ENCODE peak calls at places on chromosomes 12 and 14, in seven cellular contexts. V, G, C, Z, I, Q and P are unnamed samples.
A peak's percentile ranks its signal among the peaks of the same experiment; 100 is the strongest.

GRCh38 chr12:45407188-45407850 is 191.4 kb downstream of the ANO6 start:
- DNase-seq in V (no peak), G (no peak), C (peak; percentile 2), Z (peak; percentile 81), I (no peak), Q (no peak), P (no peak)

GRCh38 chr14:103188691-103189480 is 65.6 kb downstream of the TNFAIP2 start:
- DNase-seq in V (peak; percentile 9), G (peak; percentile 67), C (peak; percentile 37), Z (no peak), I (no peak), Q (no peak), P (no peak)

GRCh38 chr12:2054091-2055018 is 1.6 kb downstream of the CACNA1C start:
- DNase-seq in V (no peak), G (no peak), C (no peak), Z (no peak), I (no peak), Q (no peak), P (peak; percentile 18)

GRCh38 chr12:77108707-77109106 is 43.3 kb upstream of the E2F7 start:
- DNase-seq in V (no peak), G (no peak), C (no peak), Z (no peak), I (no peak), Q (no peak), P (no peak)

GRCh38 chr14:91388551-91388975 is 29.1 kb downstream of the CCDC88C start:
- DNase-seq in V (peak; percentile 67), G (no peak), C (no peak), Z (no peak), I (no peak), Q (no peak), P (no peak)

GRCh38 chr14:28754209-28754985 is 12.2 kb upstream of the FOXG1 start:
- DNase-seq in V (no peak), G (no peak), C (peak; percentile 42), Z (peak; percentile 26), I (peak; percentile 50), Q (no peak), P (no peak)

GRCh38 chr12:19841451-19841850 is 402.2 kb downstream of the AEBP2 start:
- DNase-seq in V (no peak), G (no peak), C (no peak), Z (no peak), I (no peak), Q (no peak), P (no peak)

GRCh38 chr14:60250318-60251035 is 1.5 kb downstream of the PPM1A start:
- DNase-seq in V (no peak), G (no peak), C (peak; percentile 49), Z (no peak), I (peak; percentile 30), Q (no peak), P (no peak)

GRCh38 chr12:58316926-58317325 is 375.6 kb downstream of the ATP23 start:
- DNase-seq in V (no peak), G (no peak), C (no peak), Z (no peak), I (no peak), Q (no peak), P (no peak)

GRCh38 chr12:9041321-9041720 is 52.0 kb downstream of the KLRG1 start:
- DNase-seq in V (no peak), G (no peak), C (no peak), Z (no peak), I (no peak), Q (no peak), P (no peak)

GRCh38 chr12:51896236-51896635 is 8.3 kb downstream of the ANKRD33 start:
- DNase-seq in V (no peak), G (peak; percentile 28), C (no peak), Z (no peak), I (peak; percentile 12), Q (no peak), P (no peak)

GRCh38 chr14:84857571-84857970 is 672.4 kb upstream of the FLRT2 start:
- DNase-seq in V (no peak), G (no peak), C (no peak), Z (no peak), I (no peak), Q (no peak), P (no peak)

GRCh38 chr12:115323223-115323905 is 639.4 kb upstream of the TBX3 start:
- DNase-seq in V (no peak), G (no peak), C (no peak), Z (no peak), I (no peak), Q (no peak), P (no peak)

GRCh38 chr12:48940181-48940580 is 14.9 kb upstream of the FKBP11 start:
- DNase-seq in V (no peak), G (no peak), C (no peak), Z (no peak), I (no peak), Q (no peak), P (no peak)

GRCh38 chr12:124428136-124428791 is 133.4 kb downstream of the RFLNA start:
- DNase-seq in V (no peak), G (no peak), C (no peak), Z (no peak), I (peak; percentile 87), Q (no peak), P (no peak)

GRCh38 chr12:10207136-10207535 is 5.5 kb upstream of the GABARAPL1 start:
- DNase-seq in V (no peak), G (no peak), C (no peak), Z (no peak), I (no peak), Q (no peak), P (no peak)

GRCh38 chr12:56948881-56949280 is 8.5 kb downstream of the RDH16 start:
- DNase-seq in V (no peak), G (no peak), C (no peak), Z (no peak), I (peak; percentile 4), Q (no peak), P (no peak)

GRCh38 chr14:101365329-101366158 is 195.8 kb upstream of the DIO3 start:
- DNase-seq in V (no peak), G (no peak), C (peak; percentile 18), Z (no peak), I (peak; percentile 83), Q (no peak), P (no peak)

GRCh38 chr12:121279507-121279915 is 17.0 kb downstream of the CAMKK2 start:
- DNase-seq in V (no peak), G (no peak), C (peak; percentile 73), Z (no peak), I (no peak), Q (no peak), P (no peak)

GRCh38 chr14:89540830-89541470 is 123.9 kb upstream of the FOXN3 start:
- DNase-seq in V (no peak), G (no peak), C (no peak), Z (no peak), I (no peak), Q (no peak), P (no peak)

GRCh38 chr12:66188584-66189475 is at the start of gene IRAK3:
- DNase-seq in V (peak; percentile 36), G (peak; percentile 96), C (peak; percentile 66), Z (no peak), I (peak; percentile 61), Q (peak; percentile 92), P (peak; percentile 29)

GRCh38 chr12:25018146-25018545 is 69.2 kb upstream of the BCAT1 start:
- DNase-seq in V (no peak), G (no peak), C (peak; percentile 66), Z (no peak), I (no peak), Q (no peak), P (no peak)

GRCh38 chr12:28539691-28540323 is 349.6 kb downstream of the CCDC91 start:
- DNase-seq in V (no peak), G (no peak), C (no peak), Z (no peak), I (no peak), Q (no peak), P (no peak)

GRCh38 chr12:47870175-47870781 is 34.5 kb downstream of the VDR start:
- DNase-seq in V (no peak), G (no peak), C (peak; percentile 61), Z (no peak), I (no peak), Q (no peak), P (no peak)

GRCh38 chr12:109523504-109523903 is 46.1 kb downstream of the UBE3B start:
- DNase-seq in V (no peak), G (no peak), C (no peak), Z (no peak), I (no peak), Q (no peak), P (no peak)

GRCh38 chr14:85482549-85482948 is 47.4 kb upstream of the FLRT2 start:
- DNase-seq in V (no peak), G (no peak), C (no peak), Z (no peak), I (no peak), Q (no peak), P (no peak)

GRCh38 chr12:2384533-2385328 is 331.9 kb downstream of the CACNA1C start:
- DNase-seq in V (no peak), G (no peak), C (no peak), Z (no peak), I (no peak), Q (no peak), P (no peak)

GRCh38 chr14:51395361-51395849 is 155.4 kb downstream of the TMX1 start:
- DNase-seq in V (no peak), G (no peak), C (peak; percentile 31), Z (no peak), I (peak; percentile 82), Q (no peak), P (no peak)

GRCh38 chr12:71710276-71711125 is 24.6 kb downstream of the TMEM19 start:
- DNase-seq in V (no peak), G (no peak), C (no peak), Z (no peak), I (no peak), Q (no peak), P (no peak)

GRCh38 chr12:9039397-9039977 is 50.1 kb downstream of the KLRG1 start:
- DNase-seq in V (peak; percentile 47), G (no peak), C (no peak), Z (peak; percentile 37), I (peak; percentile 65), Q (no peak), P (no peak)

GRCh38 chr14:55274760-55275159 is 3.5 kb downstream of the FBXO34 start:
- DNase-seq in V (no peak), G (no peak), C (no peak), Z (no peak), I (no peak), Q (no peak), P (no peak)

GRCh38 chr12:67299526-67299925 is 30.4 kb downstream of the CAND1 start:
- DNase-seq in V (no peak), G (no peak), C (no peak), Z (no peak), I (no peak), Q (no peak), P (no peak)

GRCh38 chr12:24903305-24904088 is 45.4 kb downstream of the BCAT1 start:
- DNase-seq in V (peak; percentile 9), G (no peak), C (no peak), Z (no peak), I (no peak), Q (no peak), P (no peak)

GRCh38 chr12:26630546-26631027 is 202.4 kb downstream of the ITPR2 start:
- DNase-seq in V (no peak), G (no peak), C (peak; percentile 25), Z (no peak), I (no peak), Q (no peak), P (no peak)